ENCODE peak calls at places on chromosomes 12 and 14, in six cellular contexts. P is fibroblast of lung, B is Karpas-422, G is osteoblast, C is hepatocyte, E is OCI-LY7. A is an unnamed sample. For H3K79me2, the result is how much of the 10 kb centered on the place peaks cover.

GRCh38 chr12:32379213-32379612 is 20.1 kb upstream of the FGD4 start:
- DNase-seq in P (no peak), C (no peak), G (no peak), B (no peak), E (no peak), A (no peak)

GRCh38 chr12:116172224-116172849 is 105.2 kb downstream of the MED13L start:
- DNase-seq in C (no peak), B (no peak), G (no peak), E (no peak), P (no peak), A (no peak)

GRCh38 chr14:81401420-81402122 is 1.4 kb upstream of the STON2 start:
- DNase-seq in G (peak), B (no peak), P (peak), E (no peak), C (no peak), A (peak)

GRCh38 chr12:110039085-110039807 is 9.1 kb downstream of the C12orf76 start:
- DNase-seq in E (no peak), C (peak), P (peak), B (no peak), G (peak), A (peak)

GRCh38 chr12:46303039-46303666 is 34.3 kb upstream of the SLC38A1 start:
- DNase-seq in G (peak), B (peak), C (peak), E (peak), P (peak), A (peak)

GRCh38 chr14:54444701-54445100 is 3.5 kb upstream of the CNIH1 start:
- DNase-seq in P (no peak), B (no peak), G (no peak), E (no peak), C (no peak), A (no peak)

GRCh38 chr14:23457587-23458445 is 11.7 kb upstream of the NGDN start:
- DNase-seq in E (no peak), C (peak), P (no peak), G (no peak), B (no peak), A (no peak)

GRCh38 chr12:96502477-96502876 is 13.1 kb downstream of the CFAP54 start:
- DNase-seq in G (no peak), E (no peak), C (no peak), B (no peak), P (no peak), A (no peak)

GRCh38 chr14:21041676-21042433 is at the start of gene RNASE7:
- DNase-seq in P (no peak), B (no peak), G (peak), E (no peak), C (no peak), A (peak)

GRCh38 chr12:54411398-54412241 is 7.4 kb downstream of the ITGA5 start:
- DNase-seq in E (peak), B (peak), C (peak), P (peak), G (peak), A (peak)

GRCh38 chr12:106107566-106107965 is 31.2 kb downstream of the NUAK1 start:
- DNase-seq in P (no peak), G (peak), C (peak), B (no peak), E (no peak), A (peak)

GRCh38 chr12:124609041-124609984 is 41.9 kb upstream of the NCOR2 start:
- DNase-seq in C (peak), E (peak), P (peak), B (peak), G (peak), A (no peak)

GRCh38 chr12:109310247-109311125 is 1.4 kb upstream of the FOXN4 start:
- DNase-seq in G (no peak), P (no peak), E (peak), B (no peak), C (no peak), A (no peak)

GRCh38 chr12:115407036-115407435 is 723.1 kb upstream of the TBX3 start:
- DNase-seq in B (no peak), G (no peak), E (no peak), P (no peak), C (no peak), A (no peak)

GRCh38 chr12:42421844-42422779 is 96.1 kb downstream of the PPHLN1 start:
- DNase-seq in E (no peak), C (no peak), G (peak), B (peak), P (peak), A (peak)

GRCh38 chr12:131454418-131455217 is 256.3 kb upstream of the SFSWAP start:
- DNase-seq in E (peak), C (peak), B (peak), P (no peak), G (no peak), A (no peak)

GRCh38 chr14:101257551-101257950 is 303.7 kb upstream of the DIO3 start:
- DNase-seq in P (no peak), B (no peak), G (no peak), E (no peak), C (no peak), A (no peak)

GRCh38 chr12:113477171-113477841 is 5.6 kb upstream of the LHX5 start:
- DNase-seq in E (no peak), B (no peak), G (peak), C (no peak), P (no peak), A (no peak)

GRCh38 chr14:103973354-103973753 is 31.0 kb upstream of the RD3L start:
- DNase-seq in C (no peak), E (no peak), G (no peak), B (no peak), P (no peak), A (no peak)

GRCh38 chr12:121980211-121980891 is 41.3 kb upstream of the BCL7A start:
- DNase-seq in B (peak), C (no peak), G (no peak), P (no peak), E (peak), A (no peak)

GRCh38 chr14:65228436-65228835 is 126.1 kb upstream of the MAX start:
- DNase-seq in P (no peak), C (no peak), E (peak), B (peak), G (no peak), A (no peak)

GRCh38 chr12:108573310-108573709 is 10.9 kb downstream of the ISCU start:
- DNase-seq in C (no peak), G (no peak), P (no peak), B (no peak), E (no peak), A (no peak)

GRCh38 chr14:78782551-78782950 is 612.4 kb downstream of the NRXN3 start:
- DNase-seq in C (no peak), B (no peak), P (no peak), E (no peak), G (no peak), A (no peak)

GRCh38 chr12:51593539-51593938 is 2.5 kb downstream of the SCN8A start:
- DNase-seq in C (peak), P (peak), B (peak), G (peak), E (no peak), A (peak)

GRCh38 chr12:93892431-93893210 is 215.4 kb downstream of the CRADD start:
- DNase-seq in P (no peak), C (no peak), E (no peak), G (no peak), B (no peak), A (no peak)

GRCh38 chr12:43291516-43291915 is 260.5 kb downstream of the ADAMTS20 start:
- DNase-seq in B (no peak), E (no peak), G (no peak), P (peak), C (no peak), A (peak)

GRCh38 chr12:64836856-64837255 is 12.4 kb downstream of the TBC1D30 start:
- DNase-seq in B (no peak), C (no peak), P (no peak), E (no peak), G (no peak), A (no peak)

GRCh38 chr12:128864516-128865186 is 11.4 kb downstream of the GLT1D1 start:
- DNase-seq in E (no peak), B (no peak), G (peak), P (no peak), C (no peak), A (no peak)

GRCh38 chr12:76041406-76041805 is 9.8 kb upstream of the PHLDA1 start:
- DNase-seq in G (no peak), P (no peak), B (no peak), E (no peak), C (no peak), A (no peak)

GRCh38 chr14:102897299-102898027 is 25.0 kb upstream of the AMN start:
- DNase-seq in B (no peak), E (no peak), C (no peak), G (peak), P (no peak), A (no peak)

GRCh38 chr14:35789651-35790050 is 19.4 kb downstream of the RALGAPA1 start:
- DNase-seq in P (no peak), B (no peak), G (no peak), E (no peak), C (no peak), A (peak)

GRCh38 chr12:22054155-22054554 is 8.1 kb downstream of the CMAS start:
- DNase-seq in E (no peak), P (no peak), G (no peak), B (no peak), C (no peak), A (no peak)
- H3K27ac ChIP-seq in E (no peak), P (no peak), G (no peak), B (no peak), C (no peak), A (no peak)

DNA sequence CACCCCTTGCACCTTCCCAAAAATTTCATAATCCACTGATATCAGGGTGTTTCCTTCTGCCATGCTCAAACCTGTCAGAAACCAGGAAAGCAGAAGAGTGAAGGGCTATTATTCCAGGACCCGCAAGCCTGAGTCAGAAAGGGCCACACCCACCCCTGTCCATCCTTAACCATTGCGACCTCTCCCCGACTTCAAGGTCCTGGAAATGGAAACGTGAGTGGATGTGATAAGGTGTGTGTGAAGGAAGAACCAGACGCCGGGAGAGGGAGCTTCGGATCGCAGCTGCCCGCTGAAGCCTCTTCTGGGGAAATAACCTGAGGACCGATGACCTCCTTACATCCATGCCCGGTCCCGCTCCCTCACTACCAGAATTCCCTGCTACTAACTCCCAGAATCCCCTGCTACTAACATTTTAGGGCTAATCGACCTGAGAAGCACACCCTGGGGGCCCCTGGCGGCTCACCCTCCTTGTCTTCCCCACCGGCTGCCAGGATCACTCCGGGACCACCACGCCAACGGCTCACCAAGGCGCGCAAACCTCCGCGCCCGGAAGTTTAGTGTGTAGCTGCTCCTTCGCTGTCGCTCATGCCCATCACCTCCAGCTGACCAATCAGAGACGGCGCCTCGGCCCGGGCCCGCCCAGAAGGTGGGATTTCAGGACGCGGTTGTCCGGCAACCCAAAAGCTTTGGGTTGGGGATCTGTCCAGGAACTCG is at the start of gene ACYP1:
- DNase-seq in E (peak), C (peak), G (peak), B (peak), P (peak), A (peak)
- H3K79me2 ChIP-seq in E (under half), C (under half), G (under half), B (under half), P (under half), A (under half)

GRCh38 chr14:105330491-105330895 is 15.9 kb downstream of the PACS2 start:
- DNase-seq in P (no peak), C (no peak), B (no peak), E (no peak), G (peak), A (peak)
- H3K27ac ChIP-seq in P (no peak), C (no peak), B (no peak), E (no peak), G (peak), A (no peak)

GRCh38 chr12:1099158-1099557 is 108.1 kb downstream of the ERC1 start:
- DNase-seq in B (no peak), C (peak), P (no peak), E (no peak), G (no peak), A (no peak)

GRCh38 chr12:1091350-1091749 is 100.3 kb downstream of the ERC1 start:
- DNase-seq in G (no peak), E (no peak), P (no peak), B (no peak), C (no peak), A (no peak)

GRCh38 chr12:1094714-1095113 is 103.7 kb downstream of the ERC1 start:
- DNase-seq in G (no peak), E (no peak), B (no peak), C (no peak), P (no peak), A (no peak)

DNA sequence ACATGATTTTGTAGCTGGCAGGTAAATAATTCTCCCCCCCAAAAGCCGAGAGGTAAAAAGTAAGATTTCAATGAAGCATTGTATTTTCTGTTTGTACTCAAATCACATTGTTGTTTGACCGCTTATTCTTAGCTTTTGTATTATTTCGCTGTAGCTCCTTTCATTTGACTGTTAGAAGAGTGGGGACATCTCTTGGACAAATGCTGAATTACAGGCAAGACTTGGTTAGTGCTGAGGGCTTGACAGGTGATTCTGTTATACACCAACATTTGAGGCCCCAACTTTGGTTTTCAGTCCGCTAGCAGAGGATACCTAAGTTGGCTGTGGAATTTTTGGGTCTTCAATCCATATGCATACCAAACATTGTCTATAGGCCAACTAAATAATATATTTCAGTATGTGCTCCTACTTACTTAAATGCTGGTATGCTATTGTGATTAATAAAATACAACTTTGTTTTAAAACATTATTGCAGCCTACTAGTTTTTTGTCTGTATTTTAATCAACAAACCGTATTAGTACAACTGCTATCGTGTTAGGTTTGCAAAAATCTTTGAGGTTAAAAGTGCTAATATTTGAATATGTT is 102.2 kb downstream of the ERC1 start:
- DNase-seq in E (peak), P (peak), B (peak), C (peak), G (peak), A (peak)
- H3K79me2 ChIP-seq in E (under half), P (under half), B (half or more), C (half or more), G (half or more), A (under half)

DNA sequence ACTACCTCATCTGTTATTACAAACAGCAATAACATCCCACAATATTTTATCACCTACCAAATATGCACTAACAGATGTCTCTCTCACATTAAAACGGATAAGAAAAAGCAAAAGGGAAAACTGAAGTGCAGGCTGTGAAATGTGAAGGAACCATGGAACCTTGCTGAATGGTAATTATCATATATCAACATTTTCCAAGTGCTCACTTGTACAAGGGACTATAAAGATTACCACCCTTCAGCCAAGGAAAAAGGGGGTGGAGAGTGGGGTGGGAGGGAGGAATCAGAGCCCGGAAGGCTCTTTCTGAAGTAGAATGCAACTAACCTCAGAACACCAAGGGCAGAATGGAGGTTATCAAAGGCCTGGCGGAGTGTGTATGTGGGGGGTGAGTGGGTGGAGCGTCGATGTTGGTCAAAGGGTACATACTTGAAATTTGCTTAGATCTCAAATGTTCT is 1.2 kb downstream of the SNX6 start:
- DNase-seq in G (peak), E (peak), C (peak), P (no peak), B (peak), A (no peak)
- H3K27ac ChIP-seq in G (peak), E (no peak), C (peak), P (peak), B (peak), A (peak)

GRCh38 chr12:3303410-3304136 is 187.4 kb upstream of the PRMT8 start:
- DNase-seq in E (no peak), C (peak), G (no peak), P (no peak), B (no peak), A (no peak)

GRCh38 chr12:3299929-3300832 is 190.8 kb upstream of the PRMT8 start:
- DNase-seq in E (peak), B (peak), C (peak), G (peak), P (peak), A (peak)

GRCh38 chr12:3304436-3305135 is 186.4 kb upstream of the PRMT8 start:
- DNase-seq in P (peak), E (no peak), G (peak), C (peak), B (no peak), A (peak)

GRCh38 chr12:3300833-3301401 is 190.1 kb upstream of the PRMT8 start:
- DNase-seq in B (no peak), E (no peak), P (no peak), C (no peak), G (no peak), A (no peak)

GRCh38 chr12:3302406-3303041 is 188.5 kb upstream of the PRMT8 start:
- DNase-seq in G (no peak), P (no peak), E (no peak), B (no peak), C (no peak), A (no peak)
- H3K79me2 ChIP-seq in G (under half), P (under half), E (under half), B (under half), C (under half), A (under half)